ENCODE peak calls at places on chromosomes 6 and 20, in nine cellular contexts. T is SHP77 treated with DMSO at 0.1 percent for 48 hours, L is HEK293T, Z is activated T-helper 1 cell treated with Interleukin-2 at 50 U/mL for 16 hours, V is substantia nigra, H is mucosa of descending colon, J is nephron progenitor cell, D is NCI-H1417, I is fibroblast of gingiva. S is an unnamed sample.

GRCh38 chr6:96522469-96523009 is 933 bp downstream of the UFL1 start:
- DNase-seq in T (peak), L (peak), Z (no peak), V (no peak), H (peak), J (no peak), D (no peak), I (peak), S (no peak)

GRCh38 chr6:315921-316752 is 23.9 kb downstream of the DUSP22 start:
- DNase-seq in T (no peak), L (no peak), Z (no peak), V (no peak), H (no peak), J (no peak), D (no peak), I (no peak), S (no peak)

GRCh38 chr6:111806561-111807497 is 66.4 kb downstream of the FYN start:
- DNase-seq in T (no peak), L (no peak), Z (no peak), V (no peak), H (no peak), J (no peak), D (no peak), I (no peak), S (no peak)

GRCh38 chr6:89944826-89945407 is 50.6 kb downstream of the GJA10 start:
- DNase-seq in T (no peak), L (no peak), Z (no peak), V (no peak), H (no peak), J (no peak), D (no peak), I (no peak), S (no peak)

GRCh38 chr6:161264181-161264580 is 9.7 kb downstream of the AGPAT4 start:
- DNase-seq in T (no peak), L (no peak), Z (no peak), V (no peak), H (no peak), J (no peak), D (no peak), I (no peak), S (no peak)

GRCh38 chr6:3919130-3919628 is 70.0 kb downstream of the FAM50B start:
- DNase-seq in T (no peak), L (no peak), Z (no peak), V (no peak), H (no peak), J (no peak), D (peak), I (peak), S (peak)

GRCh38 chr6:147741419-147741818 is 232.9 kb downstream of the SAMD5 start:
- DNase-seq in T (no peak), L (no peak), Z (no peak), V (no peak), H (no peak), J (no peak), D (no peak), I (peak), S (peak)

GRCh38 chr20:43727980-43728590 is 1.3 kb upstream of the GTSF1L start:
- DNase-seq in T (no peak), L (no peak), Z (no peak), V (no peak), H (peak), J (no peak), D (no peak), I (no peak), S (no peak)

GRCh38 chr20:10708342-10709185 is 34.8 kb upstream of the JAG1 start:
- DNase-seq in T (no peak), L (no peak), Z (no peak), V (no peak), H (no peak), J (no peak), D (no peak), I (peak), S (no peak)

GRCh38 chr6:358432-358831 is 33.1 kb upstream of the IRF4 start:
- DNase-seq in T (no peak), L (no peak), Z (no peak), V (no peak), H (no peak), J (no peak), D (no peak), I (no peak), S (no peak)

GRCh38 chr6:47090881-47091280 is 48.7 kb upstream of the ADGRF1 start:
- DNase-seq in T (no peak), L (no peak), Z (no peak), V (no peak), H (no peak), J (no peak), D (no peak), I (no peak), S (no peak)

GRCh38 chr6:167244991-167245390 is 46.1 kb upstream of the UNC93A start:
- DNase-seq in T (no peak), L (no peak), Z (no peak), V (no peak), H (no peak), J (no peak), D (no peak), I (no peak), S (no peak)

GRCh38 chr6:90397929-90398674 is 101.5 kb upstream of the BACH2 start:
- DNase-seq in T (no peak), L (no peak), Z (peak), V (no peak), H (no peak), J (no peak), D (no peak), I (no peak), S (no peak)

S was measured in NCI-H774.